ENCODE peak calls at places on chromosomes 11 and 22, in five cellular contexts. G, L, V, T and Q are unnamed samples.

GRCh38 chr22:30205281-30206115 is 41.1 kb downstream of the LIF start:
- DNase-seq in G (peak; percentile 95), L (no peak), V (peak; percentile 85), T (peak; percentile 82), Q (no peak)

GRCh38 chr11:61949169-61950034 is 749 bp upstream of the BEST1 start:
- DNase-seq in G (peak; percentile 79), L (peak; percentile 48), V (peak; percentile 83), T (peak; percentile 77), Q (peak; percentile 81)

GRCh38 chr22:39488563-39489083 is 13.5 kb upstream of the MIEF1 start:
- DNase-seq in G (no peak), L (no peak), V (peak; percentile 51), T (no peak), Q (peak; percentile 57)

GRCh38 chr22:23382796-23383195 is 197.3 kb downstream of the IGLL1 start:
- DNase-seq in G (no peak), L (no peak), V (no peak), T (no peak), Q (no peak)

GRCh38 chr11:58927393-58928081 is 11.8 kb upstream of the GLYATL1 start:
- DNase-seq in G (peak; percentile 62), L (peak; percentile 92), V (no peak), T (no peak), Q (no peak)

GRCh38 chr22:21951931-21952465 is 650 bp downstream of the PPM1F start:
- DNase-seq in G (peak; percentile 63), L (peak; percentile 66), V (peak; percentile 73), T (peak; percentile 63), Q (peak; percentile 78)

GRCh38 chr11:61947486-61948210 is 2.5 kb upstream of the BEST1 start:
- DNase-seq in G (peak; percentile 68), L (peak; percentile 90), V (peak; percentile 92), T (peak; percentile 81), Q (peak; percentile 82)

GRCh38 chr11:61331636-61332035 is 1.3 kb downstream of the DDB1 start:
- DNase-seq in G (no peak), L (no peak), V (no peak), T (peak; percentile 71), Q (no peak)

GRCh38 chr22:20963201-20964052 is 3.6 kb upstream of the AIFM3 start:
- DNase-seq in G (no peak), L (no peak), V (peak; percentile 23), T (no peak), Q (no peak)

GRCh38 chr11:89660234-89660633 is 49.9 kb upstream of the TRIM77 start:
- DNase-seq in G (no peak), L (no peak), V (no peak), T (peak; percentile 2), Q (no peak)
- TF ChIP-seq CTCF in G (no peak), L (no peak), V (no peak), T (no peak), Q (no peak)

GRCh38 chr22:16827506-16827905 is 2.3 kb upstream of the XKR3 start:
- DNase-seq in G (no peak), L (no peak), V (no peak), T (no peak), Q (no peak)

GRCh38 chr22:16819249-16819648 is 6.0 kb downstream of the XKR3 start:
- DNase-seq in G (no peak), L (no peak), V (no peak), T (no peak), Q (no peak)

GRCh38 chr22:16828876-16829275 is 3.7 kb upstream of the XKR3 start:
- DNase-seq in G (no peak), L (no peak), V (no peak), T (no peak), Q (no peak)

GRCh38 chr22:16829985-16830384 is 4.8 kb upstream of the XKR3 start:
- DNase-seq in G (no peak), L (no peak), V (no peak), T (no peak), Q (no peak)

GRCh38 chr22:16824718-16825687 is at the start of gene XKR3:
- DNase-seq in G (no peak), L (no peak), V (no peak), T (peak; percentile 79), Q (no peak)
- H3K4me3 ChIP-seq in G (no peak within 1 kb of the TSS), L (no peak within 1 kb of the TSS), V (peak within 1 kb of the TSS; percentile 35), T (peak within 1 kb of the TSS; percentile 56), Q (peak within 1 kb of the TSS; percentile 8)

DNA sequence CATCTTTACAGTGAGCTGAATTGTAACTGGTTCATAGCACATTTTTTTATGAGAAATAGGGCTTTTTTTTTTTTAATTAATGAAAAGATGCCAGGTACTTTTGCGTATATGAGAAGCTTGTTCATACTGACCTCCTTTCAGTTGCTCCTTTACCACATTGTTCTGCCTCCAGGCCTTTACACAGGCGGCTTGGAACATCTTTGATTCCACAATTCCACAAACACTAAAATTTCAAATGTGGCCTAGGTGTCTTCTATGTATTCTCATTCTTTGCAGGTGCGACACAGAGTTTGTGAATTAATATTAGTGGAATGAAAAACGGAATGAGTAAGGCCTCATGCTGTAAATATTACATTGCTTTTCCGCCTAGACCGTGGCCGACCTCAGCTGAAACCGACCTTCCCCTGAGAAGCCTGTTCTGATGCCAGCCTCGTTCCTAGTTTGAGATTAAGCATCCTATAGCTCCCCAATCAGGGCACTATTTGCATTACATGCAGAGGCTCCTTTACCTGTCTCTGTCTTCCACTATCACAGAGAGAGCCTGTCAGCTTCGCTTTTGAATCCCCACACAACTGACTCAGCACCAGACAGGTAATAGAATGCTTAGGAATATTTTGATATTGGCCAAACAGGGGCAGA is 125.8 kb downstream of the LDLRAD3 start:
- DNase-seq in G (no peak), L (peak; percentile 41), V (no peak), T (no peak), Q (no peak)
- TF ChIP-seq CTCF in G (no peak), L (no peak), V (peak; percentile 20), T (no peak), Q (no peak)

DNA sequence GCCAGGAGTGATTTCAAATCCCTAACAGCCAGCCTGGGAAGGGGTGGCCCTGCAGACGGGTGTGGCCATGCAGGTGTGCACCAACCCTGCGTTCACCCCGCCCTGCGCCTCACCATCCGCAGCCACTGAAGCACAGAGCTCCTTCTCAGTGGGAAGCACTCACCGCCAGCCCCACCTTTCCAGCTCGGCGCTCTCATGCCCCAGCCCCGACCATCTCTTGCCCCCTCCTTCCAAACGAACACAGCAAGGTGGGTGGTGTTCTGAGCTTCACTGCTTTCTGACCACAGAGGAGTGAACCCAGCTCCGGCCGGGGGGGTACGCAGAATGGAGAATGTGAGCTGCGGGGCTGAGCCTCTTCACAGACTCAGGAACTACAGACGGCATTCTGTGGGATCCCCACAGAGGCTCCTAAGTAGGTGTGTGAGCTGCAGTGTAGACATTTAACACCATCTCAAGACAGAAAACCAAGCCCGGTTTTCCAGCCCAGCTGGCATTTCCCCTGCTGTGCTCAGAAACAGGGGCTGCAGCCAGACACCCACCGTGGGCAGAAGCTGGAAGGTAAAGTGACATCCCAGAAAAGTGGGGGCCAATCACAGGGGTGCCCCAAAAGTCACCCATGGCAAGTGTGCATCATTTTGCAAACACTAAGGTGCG is 88.4 kb upstream of the RTL6 start:
- DNase-seq in G (no peak), L (no peak), V (peak; percentile 38), T (no peak), Q (peak; percentile 21)
- H3K4me3 ChIP-seq in G (peak overlapping the region; percentile 20), L (no peak overlapping the region), V (no peak overlapping the region), T (no peak overlapping the region), Q (no peak overlapping the region)